ENCODE peak calls at places on chromosomes 3 and 15, in four cellular contexts. One of them, this sample, is unnamed.

GRCh38 chr15:70033529-70034140 is 64.1 kb downstream of the TLE3 start:
- DNase-seq in esophagus squamous epithelium: no peak
- DNase-seq in neuronal stem cell: no peak
- DNase-seq in transverse colon: no peak
- DNase-seq in this sample: no peak

GRCh38 chr3:139491966-139492365 is 15.7 kb upstream of the RBP2 start:
- DNase-seq in esophagus squamous epithelium: no peak
- DNase-seq in transverse colon: no peak
- DNase-seq in neuronal stem cell: no peak
- DNase-seq in this sample: no peak

GRCh38 chr3:13825317-13825590 is 54.6 kb downstream of the WNT7A start:
- DNase-seq in neuronal stem cell: no peak
- DNase-seq in transverse colon: no peak
- DNase-seq in esophagus squamous epithelium: no peak
- DNase-seq in this sample: no peak

GRCh38 chr3:76570436-76571057 is 469.4 kb upstream of the ROBO2 start:
- DNase-seq in esophagus squamous epithelium: no peak
- DNase-seq in neuronal stem cell: no peak
- DNase-seq in transverse colon: no peak
- DNase-seq in this sample: no peak

GRCh38 chr3:132180337-132180791 is 136.8 kb upstream of the ACP3 start:
- DNase-seq in neuronal stem cell: peak
- DNase-seq in transverse colon: no peak
- DNase-seq in esophagus squamous epithelium: no peak
- DNase-seq in this sample: no peak

GRCh38 chr15:53670701-53671100 is 88.8 kb downstream of the WDR72 start:
- DNase-seq in neuronal stem cell: no peak
- DNase-seq in transverse colon: no peak
- DNase-seq in esophagus squamous epithelium: no peak
- DNase-seq in this sample: no peak

GRCh38 chr15:51307811-51308210 is 30.6 kb downstream of the CYP19A1 start:
- DNase-seq in transverse colon: peak
- DNase-seq in esophagus squamous epithelium: no peak
- DNase-seq in neuronal stem cell: no peak
- DNase-seq in this sample: peak

GRCh38 chr3:177607596-177607995 is 410.3 kb upstream of the TBL1XR1 start:
- DNase-seq in neuronal stem cell: no peak
- DNase-seq in esophagus squamous epithelium: no peak
- DNase-seq in transverse colon: no peak
- DNase-seq in this sample: no peak

GRCh38 chr3:97937205-97937604 is 35.0 kb downstream of the RIOX2 start:
- DNase-seq in neuronal stem cell: no peak
- DNase-seq in esophagus squamous epithelium: no peak
- DNase-seq in transverse colon: no peak
- DNase-seq in this sample: no peak

GRCh38 chr3:176896640-176897039 is 300.6 kb downstream of the TBL1XR1 start:
- DNase-seq in esophagus squamous epithelium: no peak
- DNase-seq in neuronal stem cell: no peak
- DNase-seq in transverse colon: no peak
- DNase-seq in this sample: peak

GRCh38 chr15:70269991-70270751 is 172.5 kb upstream of the TLE3 start:
- DNase-seq in transverse colon: peak
- DNase-seq in neuronal stem cell: no peak
- DNase-seq in esophagus squamous epithelium: no peak
- DNase-seq in this sample: no peak

GRCh38 chr3:43948013-43948412 is 257.3 kb downstream of the ABHD5 start:
- DNase-seq in neuronal stem cell: no peak
- DNase-seq in esophagus squamous epithelium: no peak
- DNase-seq in transverse colon: no peak
- DNase-seq in this sample: no peak

GRCh38 chr15:90957105-90957790 is 2.6 kb downstream of the RCCD1 start:
- DNase-seq in neuronal stem cell: no peak
- DNase-seq in esophagus squamous epithelium: no peak
- DNase-seq in transverse colon: no peak
- DNase-seq in this sample: peak

GRCh38 chr3:160796089-160796812 is 40.2 kb downstream of the PPM1L start:
- DNase-seq in transverse colon: no peak
- DNase-seq in neuronal stem cell: no peak
- DNase-seq in esophagus squamous epithelium: no peak
- DNase-seq in this sample: no peak

GRCh38 chr3:42799376-42799775 is 4.9 kb downstream of the HIGD1A start:
- DNase-seq in esophagus squamous epithelium: no peak
- DNase-seq in transverse colon: no peak
- DNase-seq in neuronal stem cell: no peak
- DNase-seq in this sample: no peak

GRCh38 chr3:42801048-42801620 is 3.2 kb downstream of the HIGD1A start:
- DNase-seq in esophagus squamous epithelium: no peak
- DNase-seq in transverse colon: no peak
- DNase-seq in neuronal stem cell: no peak
- DNase-seq in this sample: no peak

GRCh38 chr3:42802876-42803799 is 1.2 kb downstream of the HIGD1A start:
- DNase-seq in neuronal stem cell: peak
- DNase-seq in transverse colon: no peak
- DNase-seq in esophagus squamous epithelium: no peak
- DNase-seq in this sample: no peak

GRCh38 chr3:42803800-42804112 is 534 bp downstream of the HIGD1A start:
- DNase-seq in esophagus squamous epithelium: no peak
- DNase-seq in neuronal stem cell: peak
- DNase-seq in transverse colon: peak
- DNase-seq in this sample: peak

DNA sequence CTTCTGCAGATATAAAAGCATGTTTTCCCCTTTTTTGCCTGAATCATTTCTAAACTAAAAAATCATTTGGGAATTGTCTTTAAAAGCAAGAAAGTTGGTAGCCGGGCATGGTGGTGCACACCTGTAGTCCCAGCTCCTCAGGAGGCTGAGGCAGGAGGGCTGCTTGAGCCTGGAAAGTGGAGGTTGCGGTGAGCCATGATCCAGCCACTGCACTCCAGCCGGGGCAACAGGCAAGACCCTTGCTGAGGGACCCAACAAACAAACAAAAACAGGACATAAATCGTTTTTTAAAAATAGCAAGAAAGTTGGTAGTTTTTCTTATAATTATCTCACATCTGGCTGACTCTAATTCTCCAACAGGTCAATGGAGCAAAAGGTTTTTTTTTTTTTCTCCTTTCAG is 2.5 kb downstream of the HIGD1A start:
- DNase-seq in neuronal stem cell: no peak
- DNase-seq in transverse colon: no peak
- DNase-seq in esophagus squamous epithelium: no peak
- DNase-seq in this sample: no peak
- H3K4me3 ChIP-seq in neuronal stem cell: no peak
- H3K4me3 ChIP-seq in transverse colon: no peak
- H3K4me3 ChIP-seq in esophagus squamous epithelium: peak
- H3K4me3 ChIP-seq in this sample: no peak

GRCh38 chr15:85706779-85707518 is 87.8 kb downstream of the KLHL25 start:
- DNase-seq in esophagus squamous epithelium: no peak
- DNase-seq in neuronal stem cell: no peak
- DNase-seq in transverse colon: peak
- DNase-seq in this sample: peak

GRCh38 chr15:85704021-85704420 is 90.7 kb downstream of the KLHL25 start:
- DNase-seq in transverse colon: no peak
- DNase-seq in neuronal stem cell: no peak
- DNase-seq in esophagus squamous epithelium: no peak
- DNase-seq in this sample: no peak

GRCh38 chr15:85707519-85708338 is 87.0 kb downstream of the KLHL25 start:
- DNase-seq in transverse colon: no peak
- DNase-seq in neuronal stem cell: no peak
- DNase-seq in esophagus squamous epithelium: no peak
- DNase-seq in this sample: peak

GRCh38 chr15:85702321-85703230 is 92.1 kb downstream of the KLHL25 start:
- DNase-seq in neuronal stem cell: no peak
- DNase-seq in transverse colon: no peak
- DNase-seq in esophagus squamous epithelium: no peak
- DNase-seq in this sample: no peak

GRCh38 chr15:85704720-85705119 is 90.0 kb downstream of the KLHL25 start:
- DNase-seq in neuronal stem cell: no peak
- DNase-seq in transverse colon: no peak
- DNase-seq in esophagus squamous epithelium: no peak
- DNase-seq in this sample: peak
- H3K4me3 ChIP-seq in neuronal stem cell: no peak
- H3K4me3 ChIP-seq in transverse colon: no peak
- H3K4me3 ChIP-seq in esophagus squamous epithelium: no peak
- H3K4me3 ChIP-seq in this sample: no peak

DNA sequence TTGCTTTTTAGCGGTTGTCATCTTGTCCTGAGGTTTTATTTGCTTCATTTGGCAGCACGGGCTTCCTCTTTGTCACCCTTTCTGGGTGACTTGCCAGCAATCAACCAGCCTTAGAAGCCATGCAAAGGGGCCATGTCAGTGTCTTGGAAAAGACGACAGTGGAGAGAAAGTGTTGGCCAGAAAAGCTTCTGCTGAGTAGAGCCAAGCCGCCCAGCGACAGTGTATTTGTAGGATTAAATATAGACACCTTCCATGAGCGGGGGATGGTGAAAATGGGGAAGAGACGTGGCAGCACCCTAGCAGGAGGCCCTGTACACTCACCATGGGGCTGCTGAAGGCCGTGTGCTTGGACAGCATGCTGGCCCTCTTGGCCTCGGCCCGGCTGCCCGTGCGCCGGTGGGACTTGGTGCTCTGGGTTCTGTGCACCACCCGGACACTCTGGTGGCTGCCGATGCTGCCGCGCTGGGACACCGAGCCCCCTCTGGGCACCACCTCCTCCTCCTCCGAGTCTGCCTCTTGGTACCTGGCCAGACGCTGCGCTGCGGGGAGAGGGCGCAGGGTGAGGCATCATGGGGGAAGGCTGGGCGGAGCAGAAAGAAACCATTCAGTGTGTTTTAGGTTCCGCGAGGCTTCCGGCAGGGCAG is 145.1 kb downstream of the ATP10A start:
- DNase-seq in transverse colon: no peak
- DNase-seq in neuronal stem cell: no peak
- DNase-seq in esophagus squamous epithelium: no peak
- DNase-seq in this sample: no peak
- H3K4me3 ChIP-seq in transverse colon: no peak
- H3K4me3 ChIP-seq in neuronal stem cell: no peak
- H3K4me3 ChIP-seq in esophagus squamous epithelium: no peak
- H3K4me3 ChIP-seq in this sample: no peak

DNA sequence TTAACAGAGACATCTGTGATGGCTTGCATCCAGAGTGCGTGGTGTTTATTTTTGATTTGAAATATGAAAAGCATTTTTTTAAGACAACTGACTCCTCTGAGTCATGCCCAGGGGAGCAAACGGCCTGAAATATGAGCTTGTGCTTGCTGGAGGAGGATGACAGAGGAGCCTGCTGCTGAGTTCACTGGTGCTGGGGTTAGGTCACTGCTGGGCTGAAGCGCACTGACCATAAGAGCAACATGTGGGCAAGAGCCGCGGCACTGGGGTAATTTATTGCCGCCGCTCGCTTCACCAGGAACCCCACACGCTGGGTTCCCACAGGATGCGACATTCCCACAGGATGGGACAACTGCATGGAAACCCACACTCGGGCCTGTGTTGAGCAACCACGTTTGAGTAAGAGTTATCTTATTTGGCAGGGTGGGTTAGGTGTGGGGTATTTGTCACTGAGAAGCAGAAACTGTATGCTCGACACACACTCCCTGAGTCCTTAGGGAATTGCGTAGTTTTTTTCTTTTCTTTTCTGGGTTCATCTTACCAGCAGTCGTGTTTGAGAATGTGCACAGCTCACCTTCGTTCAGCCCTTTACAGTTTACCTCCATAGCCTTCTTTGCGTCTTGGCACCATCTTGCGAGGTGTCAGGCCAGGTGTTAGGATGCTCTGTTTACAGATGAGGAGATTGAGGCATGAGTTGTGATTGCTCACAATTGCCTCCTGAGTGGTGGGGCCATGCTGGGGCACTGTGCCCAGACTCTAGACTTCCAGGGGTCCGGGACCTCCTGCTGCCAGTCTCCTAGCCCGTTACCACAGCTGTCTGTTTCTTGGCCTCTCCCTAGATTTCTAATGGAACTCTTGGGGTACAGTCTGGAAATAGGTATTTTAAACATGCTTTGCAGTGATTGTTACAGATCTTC is 60.4 kb downstream of the SMAD3 start:
- DNase-seq in neuronal stem cell: no peak
- DNase-seq in esophagus squamous epithelium: no peak
- DNase-seq in transverse colon: no peak
- DNase-seq in this sample: no peak
- H3K4me3 ChIP-seq in neuronal stem cell: no peak
- H3K4me3 ChIP-seq in esophagus squamous epithelium: peak
- H3K4me3 ChIP-seq in transverse colon: no peak
- H3K4me3 ChIP-seq in this sample: no peak

GRCh38 chr15:38895326-38896282 is 331.0 kb upstream of the RASGRP1 start:
- DNase-seq in transverse colon: no peak
- DNase-seq in esophagus squamous epithelium: no peak
- DNase-seq in neuronal stem cell: no peak
- DNase-seq in this sample: no peak
- H3K4me3 ChIP-seq in transverse colon: no peak
- H3K4me3 ChIP-seq in esophagus squamous epithelium: no peak
- H3K4me3 ChIP-seq in neuronal stem cell: no peak
- H3K4me3 ChIP-seq in this sample: no peak

GRCh38 chr3:120177151-120177550 is 82.9 kb upstream of the GSK3B start:
- DNase-seq in transverse colon: no peak
- DNase-seq in neuronal stem cell: no peak
- DNase-seq in esophagus squamous epithelium: no peak
- DNase-seq in this sample: peak
- H3K4me3 ChIP-seq in transverse colon: no peak
- H3K4me3 ChIP-seq in neuronal stem cell: no peak
- H3K4me3 ChIP-seq in esophagus squamous epithelium: no peak
- H3K4me3 ChIP-seq in this sample: no peak

DNA sequence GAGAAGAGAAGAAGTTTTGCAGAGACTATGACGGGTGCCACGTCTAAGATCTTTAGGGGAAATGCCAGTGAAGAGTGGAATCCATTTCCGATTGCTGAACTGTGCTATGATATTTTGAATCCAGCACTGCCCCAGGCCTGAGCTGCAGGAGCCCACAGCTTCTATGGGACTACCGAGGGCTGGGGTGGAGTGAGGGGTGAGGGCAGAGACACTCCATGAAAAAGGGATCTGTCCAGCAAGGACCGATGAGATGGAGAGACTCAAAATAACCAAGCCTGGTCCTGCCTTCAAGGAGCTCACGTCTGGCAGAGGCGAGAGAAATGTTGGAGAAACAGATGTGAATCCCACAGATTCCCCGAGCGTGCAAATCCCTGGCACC is 79.8 kb upstream of the MEF2A start:
- DNase-seq in neuronal stem cell: no peak
- DNase-seq in esophagus squamous epithelium: no peak
- DNase-seq in transverse colon: no peak
- DNase-seq in this sample: no peak
- H3K4me3 ChIP-seq in neuronal stem cell: no peak
- H3K4me3 ChIP-seq in esophagus squamous epithelium: peak
- H3K4me3 ChIP-seq in transverse colon: peak
- H3K4me3 ChIP-seq in this sample: no peak

This sample was measured in thyroid gland.